ENCODE peak calls at places on chromosomes 3 and 15, in six cellular contexts. X is mesendoderm, M is AG09319, V is EL, W is NCI-H446, P is H1. F is an unnamed sample.

GRCh38 chr3:186967686-186968085 is 37.4 kb downstream of the ST6GAL1 start:
- DNase-seq in X (peak), M (no peak), V (peak), W (no peak), P (no peak), F (no peak)

GRCh38 chr3:30324587-30324986 is 281.8 kb upstream of the TGFBR2 start:
- DNase-seq in X (no peak), M (no peak), V (no peak), W (no peak), P (no peak), F (peak)

GRCh38 chr3:134232146-134232545 is 18.5 kb downstream of the RYK start:
- DNase-seq in X (no peak), M (no peak), V (peak), W (no peak), P (no peak), F (no peak)

GRCh38 chr3:29898609-29899008 is 617.7 kb downstream of the RBMS3 start:
- DNase-seq in X (no peak), M (no peak), V (no peak), W (no peak), P (no peak), F (no peak)

GRCh38 chr15:75049392-75049791 is 26.0 kb downstream of the PPCDC start:
- DNase-seq in X (no peak), M (no peak), V (no peak), W (peak), P (no peak), F (peak)

GRCh38 chr15:57731543-57732103 is 25.1 kb downstream of the POLR2M start:
- DNase-seq in X (peak), M (no peak), V (no peak), W (no peak), P (no peak), F (no peak)

GRCh38 chr15:52257734-52258062 is 37.9 kb downstream of the MYO5C start:
- DNase-seq in X (peak), M (no peak), V (no peak), W (peak), P (no peak), F (no peak)

GRCh38 chr3:7959094-7959493 is 542.5 kb upstream of the LMCD1 start:
- DNase-seq in X (no peak), M (no peak), V (no peak), W (no peak), P (no peak), F (no peak)

GRCh38 chr15:70584838-70585706 is 178.3 kb downstream of the UACA start:
- DNase-seq in X (peak), M (no peak), V (peak), W (no peak), P (peak), F (peak)

GRCh38 chr3:171753025-171753472 is 57.2 kb downstream of the PLD1 start:
- DNase-seq in X (no peak), M (no peak), V (no peak), W (peak), P (no peak), F (peak)

GRCh38 chr3:45630325-45630724 is 35.8 kb downstream of the LIMD1 start:
- DNase-seq in X (no peak), M (no peak), V (no peak), W (no peak), P (no peak), F (no peak)

GRCh38 chr3:5787863-5788488 is 600.5 kb downstream of the EDEM1 start:
- DNase-seq in X (peak), M (no peak), V (no peak), W (no peak), P (peak), F (peak)

GRCh38 chr3:58613236-58614132 is 36.3 kb upstream of the FAM107A start:
- DNase-seq in X (no peak), M (no peak), V (no peak), W (no peak), P (no peak), F (no peak)

GRCh38 chr15:42693942-42694341 is 43.0 kb downstream of the CDAN1 start:
- DNase-seq in X (no peak), M (no peak), V (no peak), W (no peak), P (no peak), F (no peak)

GRCh38 chr3:56787258-56787777 is 14.4 kb downstream of the ARHGEF3 start:
- DNase-seq in X (no peak), M (no peak), V (no peak), W (no peak), P (no peak), F (no peak)

GRCh38 chr15:82086243-82086995 is 40.6 kb upstream of the MEX3B start:
- DNase-seq in X (no peak), M (no peak), V (no peak), W (no peak), P (no peak), F (no peak)

GRCh38 chr3:155872904-155873646 is 2.6 kb downstream of the GMPS start:
- DNase-seq in X (no peak), M (no peak), V (no peak), W (no peak), P (no peak), F (no peak)

GRCh38 chr15:40320931-40321371 is 2.5 kb upstream of the INAFM2 start:
- DNase-seq in X (peak), M (no peak), V (peak), W (peak), P (no peak), F (peak)

GRCh38 chr3:175001091-175001490 is 142.0 kb downstream of the NAALADL2 start:
- DNase-seq in X (no peak), M (no peak), V (no peak), W (no peak), P (no peak), F (no peak)

GRCh38 chr3:148175215-148175614 is 522.5 kb upstream of the AGTR1 start:
- DNase-seq in X (no peak), M (no peak), V (peak), W (no peak), P (no peak), F (no peak)